ENCODE peak calls at places on chromosome 14, in nine cellular contexts. Z is left ventricle myocardium inferior, F is AG10803, I is NCI-H748 treated with DMSO at 0.1 percent for 48 hours, J is hippocampal formation, C is aorta, O is thyroid gland, A is transverse colon, R is NCI-H1105. W is an unnamed sample.

GRCh38 chr14:92459479-92460421 is 53.8 kb upstream of the RIN3 start:
- DNase-seq in F (no peak), R (no peak), A (no peak), Z (peak), J (no peak), O (no peak), I (no peak), C (no peak), W (no peak)

GRCh38 chr14:101410126-101410525 is 151.2 kb upstream of the DIO3 start:
- DNase-seq in Z (no peak), R (no peak), C (no peak), F (no peak), O (no peak), J (no peak), A (no peak), I (no peak), W (no peak)

GRCh38 chr14:91163316-91163715 is 49.4 kb downstream of the DGLUCY start:
- DNase-seq in Z (peak), O (no peak), A (no peak), R (no peak), J (peak), I (no peak), F (no peak), C (no peak), W (no peak)

GRCh38 chr14:33691907-33692306 is 259.0 kb downstream of the EGLN3 start:
- DNase-seq in I (no peak), Z (no peak), F (no peak), R (no peak), A (no peak), J (no peak), C (no peak), O (no peak), W (peak)

GRCh38 chr14:52348796-52349195 is 34.7 kb downstream of the PTGER2 start:
- DNase-seq in I (no peak), Z (no peak), R (no peak), O (no peak), F (peak), C (no peak), A (no peak), J (no peak), W (peak)

GRCh38 chr14:86641310-86641709 is 1111.4 kb downstream of the FLRT2 start:
- DNase-seq in J (no peak), A (no peak), R (no peak), Z (no peak), O (no peak), F (no peak), I (no peak), C (no peak), W (no peak)

GRCh38 chr14:97074860-97075259 is 277.7 kb downstream of the VRK1 start:
- DNase-seq in A (no peak), F (no peak), I (no peak), Z (no peak), J (no peak), C (no peak), O (no peak), R (no peak), W (no peak)

GRCh38 chr14:92753250-92753649 is 4.8 kb upstream of the LGMN start:
- DNase-seq in Z (no peak), C (peak), A (no peak), R (no peak), I (no peak), J (no peak), F (no peak), O (no peak), W (no peak)

GRCh38 chr14:58992935-58993334 is 195.5 kb upstream of the DAAM1 start:
- DNase-seq in F (no peak), I (no peak), J (no peak), R (no peak), A (no peak), Z (no peak), O (no peak), C (no peak), W (no peak)

GRCh38 chr14:74563621-74564159 is 48.3 kb downstream of the LTBP2 start:
- DNase-seq in Z (no peak), C (no peak), J (no peak), F (no peak), I (no peak), A (no peak), R (no peak), O (no peak), W (no peak)

GRCh38 chr14:35532783-35533356 is 1.1 kb upstream of the INSM2 start:
- DNase-seq in A (no peak), R (no peak), J (no peak), I (no peak), O (no peak), C (no peak), Z (no peak), F (no peak), W (no peak)

GRCh38 chr14:38357557-38357956 is 101.7 kb upstream of the CLEC14A start:
- DNase-seq in Z (no peak), A (no peak), C (no peak), O (no peak), F (peak), R (no peak), I (no peak), J (no peak), W (peak)

GRCh38 chr14:74459289-74459946 is 33.4 kb upstream of the SYNDIG1L start:
- DNase-seq in I (no peak), C (peak), J (no peak), A (no peak), Z (no peak), F (peak), O (peak), R (no peak), W (peak)